ENCODE peak calls at places on chromosomes 3 and 15, in four cellular contexts. W is K562, O is H1, V is GM12878. E is an unnamed sample.

GRCh38 chr3:30011237-30011803 is 595.1 kb upstream of the TGFBR2 start:
- DNase-seq in W (no peak), O (no peak), V (no peak), E (no peak)

GRCh38 chr15:39127925-39128617 is 452.8 kb upstream of the THBS1 start:
- DNase-seq in O (no peak), W (peak; percentile 27), V (no peak), E (peak; percentile 98)

GRCh38 chr3:12695112-12695511 is 31.2 kb upstream of the RAF1 start:
- DNase-seq in V (no peak), W (no peak), O (no peak), E (no peak)

GRCh38 chr3:182967218-182968204 is 12.8 kb downstream of the DCUN1D1 start:
- DNase-seq in O (no peak), V (no peak), W (no peak), E (no peak)

GRCh38 chr3:106428565-106428994 is 559.8 kb upstream of the CBLB start:
- DNase-seq in V (no peak), W (no peak), O (no peak), E (no peak)

GRCh38 chr3:8318002-8318649 is 183.5 kb upstream of the LMCD1 start:
- DNase-seq in W (no peak), O (no peak), V (no peak), E (no peak)

GRCh38 chr3:125395091-125395490 is 20.0 kb upstream of the ZNF148 start:
- DNase-seq in O (no peak), W (no peak), V (no peak), E (no peak)

GRCh38 chr15:90987561-90988141 is 6.7 kb downstream of the PRC1 start:
- DNase-seq in O (no peak), V (no peak), W (no peak), E (no peak)

DNA sequence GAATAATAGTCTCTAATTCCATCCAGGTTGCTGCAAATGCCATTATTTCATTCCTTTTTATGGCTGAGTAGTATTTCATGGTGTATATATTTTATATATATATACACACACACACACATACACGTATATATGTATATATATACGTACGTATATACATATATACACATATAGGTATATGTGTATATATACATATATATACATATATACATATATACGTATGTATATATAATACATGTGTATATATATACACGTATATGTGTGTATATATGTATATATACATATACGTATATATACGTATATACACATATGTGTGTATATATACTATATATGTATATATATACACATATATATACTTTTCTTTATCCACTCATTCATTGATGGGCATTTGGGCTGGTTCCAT is 13.7 kb upstream of the STRIT1 start:
- DNase-seq in W (no peak), O (no peak), V (no peak), E (no peak)
- TF ChIP-seq ZNF274 in W (no peak), O (no peak), V (no peak), E (no peak)

DNA sequence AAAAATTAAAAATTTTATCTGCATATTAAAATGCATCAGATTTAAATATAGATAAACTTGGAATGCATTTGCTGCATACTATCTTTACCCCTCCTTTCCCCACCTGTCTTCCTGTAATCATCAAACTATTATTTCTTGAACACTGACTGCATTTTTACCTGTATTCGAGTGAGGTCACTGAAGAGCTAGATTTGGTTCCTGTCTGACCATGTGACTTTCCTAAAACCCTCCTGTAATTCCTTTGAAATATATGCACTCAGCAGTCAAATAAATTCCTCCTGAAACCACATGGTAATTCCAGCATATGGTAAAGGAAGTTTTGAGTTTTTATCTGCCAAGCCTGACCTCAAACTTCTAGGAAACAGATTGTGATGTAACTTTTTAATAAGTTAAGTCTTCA is 445.6 kb upstream of the FRG2C start:
- DNase-seq in W (no peak), O (no peak), V (no peak), E (no peak)
- TF ChIP-seq RFX5 in W (no peak), O (no peak), V (no peak), E (no peak)

DNA sequence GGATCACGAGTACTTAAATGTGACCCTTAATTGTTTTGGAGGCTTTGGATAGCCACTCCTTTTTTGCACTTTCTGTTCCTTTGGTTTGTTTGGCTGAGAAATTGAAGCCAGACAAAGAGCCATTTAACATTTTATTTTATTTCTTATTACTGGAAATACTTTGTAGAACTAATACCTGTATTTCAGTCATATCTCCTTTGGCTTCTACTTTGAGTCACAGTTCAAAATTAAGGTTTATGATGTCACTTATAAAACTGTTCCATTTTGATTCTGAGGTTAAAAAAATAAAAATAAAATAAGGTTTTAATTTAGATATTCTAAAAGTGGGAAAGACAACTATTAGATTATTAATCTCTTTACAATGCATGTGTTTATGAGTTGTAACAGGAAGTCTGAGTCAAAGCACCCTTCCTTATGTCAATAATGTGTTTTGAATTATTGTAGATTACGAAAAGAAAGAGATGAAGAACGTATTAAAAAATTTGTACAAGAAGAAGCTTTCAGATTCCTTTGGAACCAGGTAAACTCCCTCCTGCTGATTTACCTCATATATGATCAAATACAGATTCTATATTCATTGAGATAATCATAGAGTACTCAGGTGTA is 16.9 kb upstream of the NXPE3 start:
- DNase-seq in W (no peak), O (no peak), V (no peak), E (no peak)
- TF ChIP-seq ZNF274 in W (no peak), O (no peak), V (no peak), E (no peak)

GRCh38 chr3:150495149-150495548 is 51.1 kb downstream of the SERP1 start:
- DNase-seq in W (peak; percentile 26), O (no peak), V (no peak), E (no peak)
- TF ChIP-seq RFX5 in W (no peak), O (no peak), V (no peak), E (no peak)

GRCh38 chr3:14847613-14848541 is 29.1 kb downstream of the FGD5 start:
- DNase-seq in W (peak; percentile 88), O (peak; percentile 66), V (no peak), E (no peak)
- TF ChIP-seq ZNF274 in W (no peak), O (no peak), V (no peak), E (no peak)

DNA sequence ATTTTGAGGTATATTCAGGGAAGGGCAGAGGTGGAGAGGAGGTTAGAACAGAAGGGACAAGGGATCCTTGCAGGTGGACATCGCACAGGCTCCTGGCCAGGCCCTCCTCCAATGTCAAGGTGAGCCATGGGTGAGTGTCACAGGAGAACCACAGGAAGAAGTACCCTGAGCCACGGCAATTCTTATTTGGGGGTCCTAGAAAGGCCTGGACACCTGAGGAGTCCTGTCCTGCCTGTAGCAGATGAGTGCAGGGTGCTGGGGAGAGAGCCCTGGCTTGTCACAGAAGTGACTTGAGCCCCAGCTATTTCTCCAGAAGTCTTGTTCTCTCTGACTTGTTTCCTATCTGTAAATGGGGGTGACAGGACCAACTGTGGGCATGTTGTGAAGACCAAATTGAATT is 4.3 kb downstream of the SLC6A20 start:
- DNase-seq in O (no peak), V (no peak), W (no peak), E (no peak)
- TF ChIP-seq RFX5 in O (no peak), V (no peak), W (no peak), E (no peak)

DNA sequence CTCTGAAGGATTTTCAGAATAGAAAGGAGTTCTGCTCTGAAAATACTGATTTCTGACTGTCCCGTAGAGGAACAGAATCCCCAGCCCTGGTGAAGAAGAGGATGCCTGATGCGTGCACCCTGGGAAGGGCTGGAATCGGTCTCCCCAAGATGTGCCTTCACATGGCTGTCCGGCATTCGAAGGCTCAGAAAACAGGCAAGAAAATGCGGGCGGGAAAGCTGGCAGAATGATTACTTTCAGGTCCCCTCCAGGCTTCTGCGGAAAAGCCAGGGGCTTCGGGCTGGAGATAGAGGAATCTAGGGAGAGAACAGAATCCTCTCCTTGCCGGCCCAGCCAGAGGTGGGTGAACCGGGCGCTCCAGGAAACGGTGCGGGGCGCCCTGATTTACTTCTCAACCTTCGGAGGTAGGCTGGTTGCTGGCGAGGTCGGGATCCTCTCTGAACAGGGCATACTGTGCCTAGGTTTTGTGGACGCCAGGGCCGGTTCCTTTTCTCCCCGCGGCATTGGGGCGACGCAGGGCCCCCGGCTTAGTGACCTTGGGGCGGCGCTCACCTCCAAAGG is 2.5 kb downstream of the FOXL2NB start:
- DNase-seq in V (no peak), O (peak; percentile 67), W (no peak), E (no peak)
- TF ChIP-seq ZNF274 in V (no peak), O (no peak), W (no peak), E (no peak)

GRCh38 chr15:45573961-45574629 is 13.1 kb upstream of the BLOC1S6 start:
- DNase-seq in W (peak; percentile 35), O (peak; percentile 94), V (no peak), E (peak; percentile 61)

GRCh38 chr15:45572627-45573026 is 14.6 kb upstream of the BLOC1S6 start:
- DNase-seq in V (no peak), W (no peak), O (no peak), E (no peak)
- TF ChIP-seq RFX5 in V (no peak), W (no peak), O (no peak), E (no peak)